ENCODE peak calls at places on chromosome 21, in eight cellular contexts. M is omental fat pad, X is OCI-LY7, S is foreskin fibroblast, P is stromal cell of bone marrow, U is NCI-H524 treated with DMSO at 0.1 percent for 48 hours, Q is iPS DF 6.9, B is astrocyte of the spinal cord. W is an unnamed sample.
A peak's percentile ranks its signal among the peaks of the same experiment; 100 is the strongest.

GRCh38 chr21:20943476-20944085 is 54.6 kb upstream of the NCAM2 start:
- DNase-seq in M (no peak), P (no peak), B (no peak), X (no peak), S (no peak), Q (no peak), U (peak; percentile 97), W (no peak)

GRCh38 chr21:36962098-36962780 is 4.2 kb downstream of the HLCS start:
- DNase-seq in P (no peak), X (no peak), B (no peak), S (no peak), U (no peak), M (no peak), Q (no peak), W (no peak)

GRCh38 chr21:35138665-35139381 is 89.7 kb upstream of the RUNX1 start:
- DNase-seq in M (no peak), B (peak; percentile 96), U (no peak), X (peak; percentile 58), P (no peak), Q (no peak), S (peak; percentile 50), W (no peak)

GRCh38 chr21:44732956-44733355 is 21.6 kb upstream of the TSPEAR start:
- DNase-seq in M (no peak), X (no peak), Q (no peak), S (no peak), U (no peak), P (no peak), B (no peak), W (no peak)

GRCh38 chr21:18646114-18646513 is 242.5 kb upstream of the TMPRSS15 start:
- DNase-seq in P (no peak), S (no peak), M (no peak), U (no peak), X (no peak), Q (no peak), B (no peak), W (no peak)

GRCh38 chr21:39142972-39143371 is 40.3 kb downstream of the PSMG1 start:
- DNase-seq in X (no peak), M (no peak), U (no peak), P (no peak), S (no peak), Q (no peak), B (no peak), W (no peak)

GRCh38 chr21:41601573-41602371 is 93.8 kb upstream of the TMPRSS2 start:
- DNase-seq in P (no peak), S (no peak), X (no peak), U (no peak), B (no peak), M (no peak), Q (no peak), W (no peak)

GRCh38 chr21:42080788-42081083 is 9.6 kb downstream of the UMODL1 start:
- DNase-seq in S (peak; percentile 96), P (peak; percentile 63), B (peak; percentile 60), Q (no peak), X (no peak), U (no peak), M (no peak), W (peak; percentile 61)

GRCh38 chr21:28959367-28960099 is 33.1 kb downstream of the LTN1 start:
- DNase-seq in B (peak; percentile 71), M (no peak), P (peak; percentile 18), S (peak; percentile 36), U (no peak), X (no peak), Q (no peak), W (peak; percentile 27)

GRCh38 chr21:22250355-22250754 is 1252.1 kb downstream of the NCAM2 start:
- DNase-seq in M (no peak), P (no peak), X (no peak), S (no peak), Q (no peak), U (no peak), B (no peak), W (no peak)

GRCh38 chr21:42624936-42625335 is 28.5 kb upstream of the PDE9A start:
- DNase-seq in U (no peak), P (no peak), X (no peak), Q (no peak), S (no peak), M (no peak), B (no peak), W (no peak)

GRCh38 chr21:41760411-41760810 is 6.4 kb downstream of the RIPK4 start:
- DNase-seq in P (no peak), B (no peak), M (no peak), Q (no peak), X (no peak), S (no peak), U (no peak), W (no peak)

GRCh38 chr21:21232320-21232719 is 234.1 kb downstream of the NCAM2 start:
- DNase-seq in P (peak; percentile 36), X (no peak), M (no peak), U (no peak), Q (no peak), S (peak; percentile 23), B (peak; percentile 66), W (peak; percentile 62)

W was measured in fibroblast of the conjunctiva.